ENCODE peak calls at places on chromosome 3, in five cellular contexts. S, E, D, K and Y are unnamed samples.

GRCh38 chr3:50127251-50127671 is 27.9 kb upstream of the SEMA3F start:
- DNase-seq in E (peak), K (no peak), D (no peak), S (no peak), Y (no peak)

GRCh38 chr3:146511402-146512134 is 32.8 kb downstream of the PLSCR1 start:
- DNase-seq in S (no peak), E (no peak), K (no peak), D (no peak), Y (peak)

GRCh38 chr3:88019024-88019423 is 39.8 kb downstream of the CGGBP1 start:
- DNase-seq in E (no peak), D (no peak), S (no peak), K (peak), Y (no peak)

GRCh38 chr3:64244011-64244942 is 19.0 kb upstream of the PRICKLE2 start:
- DNase-seq in D (no peak), E (no peak), S (no peak), K (no peak), Y (peak)

GRCh38 chr3:70606018-70606417 is 293.6 kb upstream of the MDFIC2 start:
- DNase-seq in E (no peak), D (no peak), K (peak), S (no peak), Y (no peak)

GRCh38 chr3:123021986-123022510 is 5.5 kb downstream of the SEMA5B start:
- DNase-seq in S (no peak), K (no peak), E (no peak), D (no peak), Y (peak)

GRCh38 chr3:100637197-100637631 is 27.8 kb downstream of the ADGRG7 start:
- DNase-seq in S (no peak), D (no peak), E (no peak), K (peak), Y (no peak)

GRCh38 chr3:137766069-137766960 is 2.2 kb downstream of the SOX14 start:
- DNase-seq in K (no peak), D (no peak), S (no peak), E (no peak), Y (no peak)

GRCh38 chr3:105997800-105998526 is 129.2 kb upstream of the CBLB start:
- DNase-seq in K (peak), S (no peak), E (peak), D (no peak), Y (peak)

GRCh38 chr3:71070497-71071465 is 512.7 kb downstream of the FOXP1 start:
- DNase-seq in K (no peak), D (no peak), S (no peak), E (no peak), Y (no peak)

GRCh38 chr3:15932348-15933300 is 134.8 kb upstream of the ANKRD28 start:
- DNase-seq in D (no peak), S (no peak), E (no peak), K (no peak), Y (no peak)

GRCh38 chr3:83928903-83929302 is 1029.9 kb upstream of the CADM2 start:
- DNase-seq in K (peak), S (no peak), D (no peak), E (no peak), Y (no peak)

GRCh38 chr3:126683506-126683905 is 20.5 kb upstream of the CHCHD6 start:
- DNase-seq in E (no peak), S (no peak), K (no peak), D (no peak), Y (no peak)

GRCh38 chr3:160649596-160649995 is 27.4 kb upstream of the ARL14 start:
- DNase-seq in S (no peak), K (peak), D (no peak), E (no peak), Y (no peak)

GRCh38 chr3:196440041-196440537 is 7.9 kb upstream of the UBXN7 start:
- DNase-seq in K (peak), S (no peak), D (no peak), E (peak), Y (no peak)

GRCh38 chr3:93989241-93989640 is 9.3 kb downstream of the ARL13B start:
- DNase-seq in K (peak), D (no peak), E (no peak), S (no peak), Y (peak)

GRCh38 chr3:194781617-194782016 is 95.9 kb downstream of the FAM43A start:
- DNase-seq in D (no peak), K (no peak), E (no peak), S (no peak), Y (no peak)

GRCh38 chr3:166445865-166446264 is 608.6 kb upstream of the BCHE start:
- DNase-seq in D (no peak), E (no peak), K (no peak), S (no peak), Y (no peak)

GRCh38 chr3:71197841-71198565 is 385.5 kb downstream of the FOXP1 start:
- DNase-seq in E (no peak), K (peak), D (no peak), S (no peak), Y (no peak)

GRCh38 chr3:44359146-44359751 is 20.7 kb downstream of the TCAIM start:
- DNase-seq in K (no peak), S (no peak), D (no peak), E (no peak), Y (no peak)

GRCh38 chr3:55910543-55910942 is 423.4 kb upstream of the WNT5A start:
- DNase-seq in S (no peak), D (no peak), K (no peak), E (no peak), Y (no peak)

GRCh38 chr3:4757949-4758855 is 221.0 kb upstream of the BHLHE40 start:
- DNase-seq in D (no peak), S (no peak), E (no peak), K (no peak), Y (peak)

GRCh38 chr3:178367817-178368617 is 168.2 kb upstream of the KCNMB2 start:
- DNase-seq in D (no peak), E (no peak), S (no peak), K (peak), Y (no peak)

GRCh38 chr3:189952272-189952671 is 168.4 kb downstream of the P3H2 start:
- DNase-seq in E (no peak), K (no peak), S (no peak), D (no peak), Y (no peak)

GRCh38 chr3:58021962-58022361 is 13.7 kb downstream of the FLNB start:
- DNase-seq in D (no peak), S (no peak), E (no peak), K (no peak), Y (no peak)

GRCh38 chr3:54951405-54951804 is 23.5 kb upstream of the LRTM1 start:
- DNase-seq in D (no peak), E (peak), K (peak), S (no peak), Y (peak)

GRCh38 chr3:176631175-176631574 is 566.1 kb downstream of the TBL1XR1 start:
- DNase-seq in D (no peak), S (no peak), K (no peak), E (no peak), Y (no peak)

GRCh38 chr3:177237206-177237605 is 39.9 kb upstream of the TBL1XR1 start:
- DNase-seq in D (no peak), K (peak), E (no peak), S (no peak), Y (no peak)

GRCh38 chr3:180680097-180680430 is 775 bp upstream of the CCDC39 start:
- DNase-seq in S (peak), K (no peak), D (no peak), E (no peak), Y (peak)

GRCh38 chr3:28138047-28138446 is 103.4 kb upstream of the CMC1 start:
- DNase-seq in D (no peak), E (no peak), K (no peak), S (no peak), Y (no peak)

GRCh38 chr3:193938613-193939012 is 197.3 kb upstream of the HES1 start:
- DNase-seq in E (no peak), S (no peak), K (no peak), D (no peak), Y (no peak)

GRCh38 chr3:179957264-179957845 is 79.4 kb downstream of the PEX5L start:
- DNase-seq in S (no peak), E (no peak), K (no peak), D (no peak), Y (no peak)

GRCh38 chr3:21718161-21718765 is 32.7 kb downstream of the ZNF385D start:
- DNase-seq in D (no peak), S (no peak), E (no peak), K (peak), Y (peak)

GRCh38 chr3:141875374-141875892 is 1.0 kb upstream of the ATP1B3 start:
- DNase-seq in D (peak), E (peak), S (peak), K (peak), Y (peak)

GRCh38 chr3:45915518-45916231 is 27.6 kb upstream of the CXCR6 start:
- DNase-seq in S (peak), D (peak), E (no peak), K (peak), Y (peak)

GRCh38 chr3:134357914-134358811 is 16.1 kb downstream of the AMOTL2 start:
- DNase-seq in D (no peak), E (peak), K (peak), S (no peak), Y (peak)

GRCh38 chr3:108946292-108947290 is 7.1 kb downstream of the GUCA1C start:
- DNase-seq in E (no peak), K (peak), S (no peak), D (no peak), Y (peak)

GRCh38 chr3:20104167-20104661 is 64.0 kb downstream of the KAT2B start:
- DNase-seq in K (no peak), D (peak), E (no peak), S (no peak), Y (no peak)

GRCh38 chr3:177150970-177151627 is 46.2 kb downstream of the TBL1XR1 start:
- DNase-seq in D (no peak), K (peak), S (no peak), E (no peak), Y (peak)

GRCh38 chr3:45644467-45645201 is 44.6 kb upstream of the SACM1L start:
- DNase-seq in D (no peak), K (peak), S (no peak), E (no peak), Y (peak)